ENCODE peak calls at places on chromosomes 13 and 19, in ten cellular contexts. X, W, D, M, T, J, F, V, Z and U are unnamed samples.

GRCh38 chr13:35716186-35716585 is 239.7 kb upstream of the MAB21L1 start:
- DNase-seq in F (no peak), X (no peak), W (no peak), V (no peak), M (no peak), T (peak), Z (no peak), D (peak), J (no peak), U (no peak)

GRCh38 chr19:38649305-38650179 is 2.1 kb downstream of the ACTN4 start:
- DNase-seq in F (no peak), T (peak), V (peak), M (no peak), Z (no peak), X (no peak), W (no peak), J (no peak), D (peak), U (no peak)

GRCh38 chr19:18001837-18002345 is 6.1 kb upstream of the ARRDC2 start:
- DNase-seq in J (no peak), V (no peak), F (no peak), Z (no peak), M (no peak), X (no peak), W (no peak), D (no peak), T (no peak), U (no peak)

GRCh38 chr19:49387936-49388372 is at the start of gene KASH5:
- DNase-seq in J (peak), W (peak), X (no peak), T (peak), F (peak), M (peak), V (peak), D (no peak), Z (peak), U (peak)

GRCh38 chr19:40906512-40906911 is 24.5 kb upstream of the CYP2A7 start:
- DNase-seq in Z (no peak), V (no peak), X (no peak), M (no peak), J (no peak), T (no peak), D (no peak), F (no peak), W (no peak), U (no peak)

GRCh38 chr13:112752211-112752610 is 62.4 kb downstream of the ATP11A start:
- DNase-seq in Z (no peak), W (no peak), F (no peak), T (no peak), V (no peak), J (no peak), M (no peak), D (no peak), X (no peak), U (no peak)

GRCh38 chr19:46904114-46905060 is 43.6 kb downstream of the ARHGAP35 start:
- DNase-seq in Z (no peak), M (no peak), V (no peak), X (peak), D (peak), W (peak), T (peak), F (no peak), J (no peak), U (no peak)

GRCh38 chr13:42396501-42396900 is 124.5 kb downstream of the AKAP11 start:
- DNase-seq in J (no peak), X (no peak), W (no peak), T (no peak), Z (no peak), D (no peak), F (no peak), V (no peak), M (no peak), U (peak)

GRCh38 chr19:18501832-18502231 is 20.0 kb downstream of the ELL start:
- DNase-seq in W (peak), X (no peak), V (no peak), T (no peak), J (no peak), F (no peak), D (no peak), M (no peak), Z (no peak), U (no peak)